ENCODE peak calls at places on chromosomes 7 and 10, in five cellular contexts. T is H1, Z is IMR-90, X is neuronal stem cell, Y is mesendoderm. J is an unnamed sample.

GRCh38 chr10:102283890-102284289 is 38.6 kb downstream of the GBF1 start:
- DNase-seq in T (no peak), Z (no peak), X (no peak), Y (no peak), J (no peak)

GRCh38 chr10:105594301-105594700 is 953.2 kb downstream of the SORCS3 start:
- DNase-seq in T (no peak), Z (no peak), X (no peak), Y (no peak), J (no peak)

GRCh38 chr10:103590060-103590459 is 96.6 kb downstream of the NEURL1 start:
- DNase-seq in T (no peak), Z (no peak), X (no peak), Y (no peak), J (no peak)

GRCh38 chr7:73454424-73454823 is 20.8 kb downstream of the FZD9 start:
- DNase-seq in T (no peak), Z (peak), X (no peak), Y (peak), J (no peak)

GRCh38 chr10:23693398-23693797 is 254.5 kb downstream of the OTUD1 start:
- DNase-seq in T (peak), Z (no peak), X (no peak), Y (peak), J (peak)

GRCh38 chr10:51462076-51462779 is 237.2 kb downstream of the CSTF2T start:
- DNase-seq in T (no peak), Z (peak), X (no peak), Y (no peak), J (no peak)

GRCh38 chr7:68269410-68269809 is 1272.8 kb downstream of the TYW1 start:
- DNase-seq in T (no peak), Z (no peak), X (no peak), Y (no peak), J (no peak)

GRCh38 chr10:47408606-47409005 is 24.5 kb upstream of the ZNF488 start:
- DNase-seq in T (no peak), Z (no peak), X (no peak), Y (no peak), J (no peak)

GRCh38 chr10:92640110-92640509 is 47.2 kb downstream of the KIF11 start:
- DNase-seq in T (no peak), Z (peak), X (no peak), Y (no peak), J (no peak)

GRCh38 chr7:122975341-122975740 is 20.2 kb downstream of the TAS2R16 start:
- DNase-seq in T (no peak), Z (no peak), X (no peak), Y (no peak), J (no peak)

GRCh38 chr7:77702451-77703219 is 6.4 kb downstream of the RSBN1L start:
- DNase-seq in T (no peak), Z (no peak), X (no peak), Y (no peak), J (no peak)

GRCh38 chr7:133112335-133112734 is 30.4 kb upstream of the CHCHD3 start:
- DNase-seq in T (no peak), Z (no peak), X (no peak), Y (no peak), J (no peak)

GRCh38 chr7:156147104-156147503 is 334.8 kb upstream of the SHH start:
- DNase-seq in T (no peak), Z (no peak), X (no peak), Y (no peak), J (no peak)

GRCh38 chr7:68476966-68477365 is 1121.3 kb upstream of the AUTS2 start:
- DNase-seq in T (no peak), Z (no peak), X (no peak), Y (no peak), J (no peak)

GRCh38 chr10:43818687-43819086 is 170.0 kb upstream of the ZNF32 start:
- DNase-seq in T (no peak), Z (no peak), X (no peak), Y (no peak), J (no peak)

GRCh38 chr10:43816351-43817321 is 168.0 kb upstream of the ZNF32 start:
- DNase-seq in T (no peak), Z (peak), X (no peak), Y (no peak), J (no peak)

GRCh38 chr10:43815486-43815885 is 166.8 kb upstream of the ZNF32 start:
- DNase-seq in T (no peak), Z (no peak), X (no peak), Y (no peak), J (no peak)

GRCh38 chr10:43819464-43820225 is 171.0 kb upstream of the ZNF32 start:
- DNase-seq in T (no peak), Z (no peak), X (peak), Y (no peak), J (no peak)

GRCh38 chr10:43817368-43817767 is 168.7 kb upstream of the ZNF32 start:
- DNase-seq in T (no peak), Z (peak), X (no peak), Y (no peak), J (no peak)
- H2BK5ac ChIP-seq in T (no peak), Z (peak), X (no peak), Y (no peak), J (no peak)

GRCh38 chr10:13000431-13000830 is 1.1 kb downstream of the CCDC3 start:
- DNase-seq in T (no peak), Z (no peak), X (no peak), Y (no peak), J (no peak)

GRCh38 chr10:13003781-13004180 is 2.3 kb upstream of the CCDC3 start:
- DNase-seq in T (no peak), Z (no peak), X (no peak), Y (no peak), J (no peak)

GRCh38 chr10:13001887-13002212 is 337 bp upstream of the CCDC3 start:
- DNase-seq in T (no peak), Z (no peak), X (no peak), Y (no peak), J (no peak)

GRCh38 chr10:13003004-13003403 is 1.5 kb upstream of the CCDC3 start:
- DNase-seq in T (no peak), Z (peak), X (no peak), Y (no peak), J (no peak)

DNA sequence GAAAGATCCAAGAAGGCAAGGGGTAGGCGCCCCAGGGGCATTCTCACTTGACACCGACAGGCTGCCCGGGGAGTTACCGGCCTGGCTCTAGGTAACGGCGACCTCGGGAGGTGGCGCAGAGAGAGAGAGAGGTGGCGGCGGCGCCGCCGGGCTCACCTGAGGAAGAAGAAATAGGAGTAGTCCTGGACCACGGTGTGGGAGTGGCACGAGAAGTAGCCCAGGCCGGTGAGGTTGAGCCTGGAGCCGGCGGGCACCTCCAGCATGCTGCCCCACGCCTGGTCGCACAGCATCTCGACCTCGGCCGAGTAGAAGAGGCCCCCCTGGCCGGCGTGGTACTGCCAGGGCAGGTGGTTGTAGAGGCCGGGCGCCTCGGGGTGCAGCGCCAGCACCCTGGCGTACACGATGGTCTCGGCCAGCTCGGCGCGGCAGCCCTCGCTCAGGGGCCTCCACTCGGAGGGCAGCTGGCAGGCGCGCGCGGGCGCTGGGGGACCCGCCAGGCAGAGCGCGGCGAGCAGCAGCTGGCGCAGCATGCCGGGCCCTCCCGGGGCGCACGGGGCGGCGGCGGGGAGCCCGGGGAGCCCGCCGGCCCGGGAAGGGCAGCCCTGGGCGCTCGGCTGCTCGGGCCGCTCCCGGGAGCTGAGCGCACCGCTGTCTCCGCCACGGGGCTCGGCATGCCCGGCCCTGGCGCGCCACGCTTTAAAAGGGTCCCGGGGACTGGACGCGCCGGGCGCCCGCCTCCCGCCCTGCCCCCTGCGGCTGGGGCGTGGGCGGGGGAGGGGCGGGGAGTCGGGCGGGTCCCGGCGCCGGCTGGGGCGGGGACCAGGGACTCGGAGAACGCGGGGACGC is at the start of gene CCDC3:
- DNase-seq in T (peak), Z (no peak), X (peak), Y (peak), J (peak)
- H3K4ac ChIP-seq in T (no peak), Z (no peak), X (no peak), Y (no peak), J (no peak)

GRCh38 chr10:4061441-4061951 is 276.5 kb upstream of the KLF6 start:
- DNase-seq in T (no peak), Z (no peak), X (no peak), Y (no peak), J (no peak)
- H2BK15ac ChIP-seq in T (no peak), Z (no peak), X (no peak), Y (no peak), J (no peak)

GRCh38 chr10:14407567-14407966 is 76.8 kb upstream of the FRMD4A start:
- DNase-seq in T (no peak), Z (no peak), X (no peak), Y (no peak), J (no peak)
- H2BK5ac ChIP-seq in T (no peak), Z (peak), X (no peak), Y (no peak), J (no peak)

GRCh38 chr10:28674782-28675181 is 2.5 kb upstream of the BAMBI start:
- DNase-seq in T (no peak), Z (no peak), X (no peak), Y (no peak), J (no peak)

GRCh38 chr10:28677889-28678686 is 767 bp downstream of the BAMBI start:
- DNase-seq in T (peak), Z (peak), X (no peak), Y (peak), J (peak)

GRCh38 chr10:28678687-28679457 is 1.6 kb downstream of the BAMBI start:
- DNase-seq in T (no peak), Z (peak), X (no peak), Y (peak), J (no peak)

GRCh38 chr10:28676297-28676967 is 889 bp upstream of the BAMBI start:
- DNase-seq in T (peak), Z (no peak), X (no peak), Y (peak), J (peak)

DNA sequence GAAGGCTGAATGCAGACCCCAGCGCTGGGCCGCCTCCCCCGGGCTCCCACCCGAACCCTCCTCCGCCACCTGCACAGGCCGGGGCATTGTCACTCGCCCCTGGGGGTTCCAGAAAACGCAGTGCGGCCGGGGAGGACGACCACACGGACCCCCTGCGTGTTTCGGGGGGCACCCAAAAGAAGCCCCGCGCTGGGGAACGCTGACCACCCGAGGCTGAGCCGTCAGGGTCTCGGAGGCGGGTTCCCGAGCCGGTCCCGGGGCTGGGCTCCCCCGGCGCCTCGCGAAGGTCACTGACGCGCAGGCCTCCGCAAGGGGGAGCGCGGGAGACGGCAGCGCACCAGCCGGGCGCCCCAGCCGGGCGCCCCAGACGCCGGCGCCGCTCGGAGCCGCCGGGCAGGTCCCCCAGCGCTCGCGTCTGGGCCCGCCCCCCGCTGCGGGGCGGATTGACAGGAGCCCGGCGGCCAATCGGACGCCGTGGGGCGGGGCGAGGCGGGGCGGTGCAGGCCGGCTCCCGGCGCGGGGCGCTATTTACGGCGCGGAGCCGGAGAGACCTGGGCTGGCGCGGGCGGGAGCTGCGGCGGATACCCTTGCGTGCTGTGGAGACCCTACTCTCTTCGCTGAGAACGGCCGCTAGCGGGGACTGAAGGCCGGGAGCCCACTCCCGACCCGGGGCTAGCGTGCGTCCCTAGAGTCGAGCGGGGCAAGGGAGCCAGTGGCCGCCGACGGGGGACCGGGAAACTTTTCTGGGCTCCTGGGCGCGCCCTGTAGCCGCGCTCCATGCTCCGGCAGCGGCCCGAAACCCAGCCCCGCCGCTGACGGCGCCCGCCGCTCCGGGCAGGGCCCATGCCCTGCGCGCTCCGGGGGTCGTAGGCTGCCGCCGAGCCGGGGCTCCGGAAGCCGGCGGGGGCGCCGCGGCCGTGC is at the start of gene BAMBI:
- DNase-seq in T (peak), Z (peak), X (peak), Y (peak), J (peak)
- H3K4ac ChIP-seq in T (no peak), Z (peak), X (no peak), Y (peak), J (no peak)

GRCh38 chr7:106177295-106177690 is 65.2 kb upstream of the SYPL1 start:
- DNase-seq in T (no peak), Z (peak), X (no peak), Y (no peak), J (no peak)

GRCh38 chr7:106178593-106179134 is 66.6 kb upstream of the SYPL1 start:
- DNase-seq in T (no peak), Z (peak), X (no peak), Y (peak), J (no peak)

GRCh38 chr7:106176414-106177294 is 64.5 kb upstream of the SYPL1 start:
- DNase-seq in T (peak), Z (peak), X (peak), Y (peak), J (peak)

GRCh38 chr7:106179256-106179655 is 67.1 kb upstream of the SYPL1 start:
- DNase-seq in T (no peak), Z (no peak), X (no peak), Y (no peak), J (no peak)

GRCh38 chr7:106177738-106178592 is 65.9 kb upstream of the SYPL1 start:
- DNase-seq in T (no peak), Z (no peak), X (no peak), Y (no peak), J (no peak)
- H2BK15ac ChIP-seq in T (peak), Z (peak), X (no peak), Y (no peak), J (no peak)

DNA sequence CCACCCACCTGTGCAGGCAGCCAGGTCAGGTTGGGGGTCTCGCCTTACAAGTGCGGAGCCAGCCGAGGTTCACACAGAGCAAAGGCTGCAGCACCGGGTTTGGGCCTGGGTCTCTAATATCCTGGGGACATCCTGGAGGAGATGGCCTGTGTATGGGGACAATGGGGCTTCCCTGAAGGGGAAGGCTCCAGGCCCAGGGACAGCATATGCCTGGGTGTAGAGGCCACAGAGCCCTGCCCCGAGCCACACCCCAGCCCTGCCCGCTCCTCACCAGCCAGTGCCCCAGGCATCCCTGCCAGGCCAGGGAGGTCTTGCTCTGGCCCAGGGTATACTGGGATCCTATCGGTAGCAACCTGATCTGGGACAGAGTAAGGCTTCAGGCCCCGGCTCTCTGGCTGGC is 9.1 kb downstream of the TTYH3 start:
- DNase-seq in T (peak), Z (no peak), X (no peak), Y (no peak), J (no peak)
- H2BK5ac ChIP-seq in T (peak), Z (peak), X (peak), Y (peak), J (no peak)

DNA sequence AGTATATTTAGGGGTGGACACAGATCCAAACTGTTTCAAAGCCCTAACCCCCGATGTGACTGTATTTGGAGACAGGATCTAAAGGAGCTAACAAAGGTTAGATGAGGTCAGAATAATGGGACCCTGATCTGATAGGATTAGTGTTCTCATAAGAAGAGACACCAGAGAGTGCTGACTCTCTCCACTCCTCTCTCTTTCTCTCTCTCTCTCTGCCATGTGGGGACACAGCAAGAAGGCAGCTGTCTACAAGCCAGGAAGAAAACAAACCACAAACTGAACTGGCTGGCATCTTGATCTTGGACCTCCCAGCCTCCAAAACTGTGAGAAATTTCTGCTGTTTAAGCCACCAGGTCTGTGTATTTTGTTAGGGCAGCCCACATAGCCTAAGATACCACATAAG is 84.7 kb upstream of the KDM7A start:
- DNase-seq in T (no peak), Z (no peak), X (no peak), Y (no peak), J (no peak)
- H3K4ac ChIP-seq in T (no peak), Z (no peak), X (no peak), Y (no peak), J (no peak)

J was measured in H9.